ENCODE peak calls at places on chromosomes 2 and 18, in nine cellular contexts. One of them, this sample, is unnamed.

GRCh38 chr18:13889661-13890060 is 25.7 kb downstream of the MC2R start:
- DNase-seq in cardiac muscle cell: no peak
- DNase-seq in GM12891: no peak
- DNase-seq in substantia nigra: no peak
- DNase-seq in astrocyte of the spinal cord: no peak
- DNase-seq in gastrocnemius medialis: no peak
- DNase-seq in AG09319: no peak
- DNase-seq in RWPE1: peak
- DNase-seq in activated CD8-positive, alpha-beta T cell treated with anti-CD3 and anti-CD28 coated beads for 36 hours: no peak
- DNase-seq in this sample: no peak

GRCh38 chr18:45728341-45729010 is 4.5 kb downstream of the SLC14A1 start:
- DNase-seq in GM12891: no peak
- DNase-seq in RWPE1: no peak
- DNase-seq in astrocyte of the spinal cord: no peak
- DNase-seq in activated CD8-positive, alpha-beta T cell treated with anti-CD3 and anti-CD28 coated beads for 36 hours: no peak
- DNase-seq in gastrocnemius medialis: no peak
- DNase-seq in AG09319: peak
- DNase-seq in cardiac muscle cell: no peak
- DNase-seq in substantia nigra: no peak
- DNase-seq in this sample: no peak

GRCh38 chr2:197904446-197904845 is 100.1 kb downstream of the PLCL1 start:
- DNase-seq in AG09319: no peak
- DNase-seq in RWPE1: no peak
- DNase-seq in cardiac muscle cell: no peak
- DNase-seq in GM12891: no peak
- DNase-seq in activated CD8-positive, alpha-beta T cell treated with anti-CD3 and anti-CD28 coated beads for 36 hours: peak
- DNase-seq in astrocyte of the spinal cord: no peak
- DNase-seq in substantia nigra: no peak
- DNase-seq in gastrocnemius medialis: no peak
- DNase-seq in this sample: no peak

GRCh38 chr2:238847841-238848565 is at the start of gene TWIST2:
- DNase-seq in gastrocnemius medialis: peak
- DNase-seq in substantia nigra: no peak
- DNase-seq in RWPE1: peak
- DNase-seq in cardiac muscle cell: no peak
- DNase-seq in astrocyte of the spinal cord: peak
- DNase-seq in GM12891: no peak
- DNase-seq in activated CD8-positive, alpha-beta T cell treated with anti-CD3 and anti-CD28 coated beads for 36 hours: no peak
- DNase-seq in AG09319: peak
- DNase-seq in this sample: peak

GRCh38 chr2:150674283-150674682 is 186.8 kb upstream of the RND3 start:
- DNase-seq in RWPE1: no peak
- DNase-seq in cardiac muscle cell: no peak
- DNase-seq in substantia nigra: no peak
- DNase-seq in activated CD8-positive, alpha-beta T cell treated with anti-CD3 and anti-CD28 coated beads for 36 hours: no peak
- DNase-seq in GM12891: no peak
- DNase-seq in astrocyte of the spinal cord: no peak
- DNase-seq in AG09319: no peak
- DNase-seq in gastrocnemius medialis: no peak
- DNase-seq in this sample: no peak

GRCh38 chr2:130785466-130786055 is 30.2 kb downstream of the AMER3 start:
- DNase-seq in GM12891: no peak
- DNase-seq in RWPE1: no peak
- DNase-seq in AG09319: no peak
- DNase-seq in cardiac muscle cell: no peak
- DNase-seq in gastrocnemius medialis: no peak
- DNase-seq in substantia nigra: no peak
- DNase-seq in activated CD8-positive, alpha-beta T cell treated with anti-CD3 and anti-CD28 coated beads for 36 hours: no peak
- DNase-seq in astrocyte of the spinal cord: no peak
- DNase-seq in this sample: no peak

GRCh38 chr2:239769574-239770145 is 255.5 kb downstream of the NDUFA10 start:
- DNase-seq in GM12891: no peak
- DNase-seq in substantia nigra: no peak
- DNase-seq in activated CD8-positive, alpha-beta T cell treated with anti-CD3 and anti-CD28 coated beads for 36 hours: no peak
- DNase-seq in gastrocnemius medialis: peak
- DNase-seq in cardiac muscle cell: no peak
- DNase-seq in RWPE1: no peak
- DNase-seq in astrocyte of the spinal cord: no peak
- DNase-seq in AG09319: no peak
- DNase-seq in this sample: no peak

GRCh38 chr18:21073180-21073579 is 38.4 kb downstream of the ROCK1 start:
- DNase-seq in activated CD8-positive, alpha-beta T cell treated with anti-CD3 and anti-CD28 coated beads for 36 hours: no peak
- DNase-seq in cardiac muscle cell: no peak
- DNase-seq in gastrocnemius medialis: no peak
- DNase-seq in astrocyte of the spinal cord: no peak
- DNase-seq in substantia nigra: no peak
- DNase-seq in GM12891: no peak
- DNase-seq in AG09319: no peak
- DNase-seq in RWPE1: no peak
- DNase-seq in this sample: no peak

GRCh38 chr2:187581125-187581896 is 27.1 kb upstream of the TFPI start:
- DNase-seq in substantia nigra: no peak
- DNase-seq in cardiac muscle cell: peak
- DNase-seq in AG09319: peak
- DNase-seq in activated CD8-positive, alpha-beta T cell treated with anti-CD3 and anti-CD28 coated beads for 36 hours: peak
- DNase-seq in gastrocnemius medialis: no peak
- DNase-seq in astrocyte of the spinal cord: peak
- DNase-seq in GM12891: no peak
- DNase-seq in RWPE1: peak
- DNase-seq in this sample: peak

GRCh38 chr18:11676386-11676785 is 12.7 kb upstream of the GNAL start:
- DNase-seq in astrocyte of the spinal cord: no peak
- DNase-seq in substantia nigra: no peak
- DNase-seq in GM12891: no peak
- DNase-seq in AG09319: no peak
- DNase-seq in cardiac muscle cell: no peak
- DNase-seq in gastrocnemius medialis: no peak
- DNase-seq in RWPE1: no peak
- DNase-seq in activated CD8-positive, alpha-beta T cell treated with anti-CD3 and anti-CD28 coated beads for 36 hours: no peak
- DNase-seq in this sample: no peak

GRCh38 chr18:76467371-76468190 is 27.5 kb downstream of the ZNF516 start:
- DNase-seq in substantia nigra: no peak
- DNase-seq in astrocyte of the spinal cord: no peak
- DNase-seq in gastrocnemius medialis: no peak
- DNase-seq in GM12891: no peak
- DNase-seq in AG09319: no peak
- DNase-seq in RWPE1: no peak
- DNase-seq in activated CD8-positive, alpha-beta T cell treated with anti-CD3 and anti-CD28 coated beads for 36 hours: peak
- DNase-seq in cardiac muscle cell: no peak
- DNase-seq in this sample: no peak

GRCh38 chr2:229714736-229715541 is 584 bp upstream of the DNER start:
- DNase-seq in gastrocnemius medialis: no peak
- DNase-seq in RWPE1: peak
- DNase-seq in activated CD8-positive, alpha-beta T cell treated with anti-CD3 and anti-CD28 coated beads for 36 hours: peak
- DNase-seq in astrocyte of the spinal cord: peak
- DNase-seq in AG09319: peak
- DNase-seq in substantia nigra: peak
- DNase-seq in cardiac muscle cell: peak
- DNase-seq in GM12891: peak
- DNase-seq in this sample: peak

GRCh38 chr2:102619414-102620319 is at the start of gene SLC9A2:
- DNase-seq in cardiac muscle cell: peak
- DNase-seq in gastrocnemius medialis: peak
- DNase-seq in substantia nigra: no peak
- DNase-seq in astrocyte of the spinal cord: no peak
- DNase-seq in GM12891: peak
- DNase-seq in AG09319: no peak
- DNase-seq in activated CD8-positive, alpha-beta T cell treated with anti-CD3 and anti-CD28 coated beads for 36 hours: peak
- DNase-seq in RWPE1: no peak
- DNase-seq in this sample: peak

GRCh38 chr18:56516769-56517168 is 121.6 kb downstream of the TXNL1 start:
- DNase-seq in activated CD8-positive, alpha-beta T cell treated with anti-CD3 and anti-CD28 coated beads for 36 hours: no peak
- DNase-seq in GM12891: no peak
- DNase-seq in substantia nigra: no peak
- DNase-seq in astrocyte of the spinal cord: peak
- DNase-seq in cardiac muscle cell: no peak
- DNase-seq in gastrocnemius medialis: peak
- DNase-seq in RWPE1: no peak
- DNase-seq in AG09319: no peak
- DNase-seq in this sample: no peak

GRCh38 chr2:232533944-232534710 is 5.4 kb upstream of the CHRNG start:
- DNase-seq in GM12891: no peak
- DNase-seq in astrocyte of the spinal cord: peak
- DNase-seq in AG09319: no peak
- DNase-seq in substantia nigra: no peak
- DNase-seq in cardiac muscle cell: no peak
- DNase-seq in activated CD8-positive, alpha-beta T cell treated with anti-CD3 and anti-CD28 coated beads for 36 hours: no peak
- DNase-seq in RWPE1: no peak
- DNase-seq in gastrocnemius medialis: no peak
- DNase-seq in this sample: no peak

GRCh38 chr2:74267068-74267467 is 68.7 kb downstream of the MTHFD2 start:
- DNase-seq in activated CD8-positive, alpha-beta T cell treated with anti-CD3 and anti-CD28 coated beads for 36 hours: peak
- DNase-seq in AG09319: no peak
- DNase-seq in gastrocnemius medialis: no peak
- DNase-seq in cardiac muscle cell: peak
- DNase-seq in substantia nigra: no peak
- DNase-seq in RWPE1: peak
- DNase-seq in GM12891: peak
- DNase-seq in astrocyte of the spinal cord: no peak
- DNase-seq in this sample: peak

GRCh38 chr18:55579471-55579870 is 8.5 kb downstream of the TCF4 start:
- DNase-seq in GM12891: no peak
- DNase-seq in astrocyte of the spinal cord: no peak
- DNase-seq in activated CD8-positive, alpha-beta T cell treated with anti-CD3 and anti-CD28 coated beads for 36 hours: no peak
- DNase-seq in cardiac muscle cell: no peak
- DNase-seq in substantia nigra: no peak
- DNase-seq in AG09319: no peak
- DNase-seq in RWPE1: no peak
- DNase-seq in gastrocnemius medialis: no peak
- DNase-seq in this sample: no peak

GRCh38 chr18:48057018-48057417 is 126.6 kb upstream of the SMAD2 start:
- DNase-seq in GM12891: no peak
- DNase-seq in astrocyte of the spinal cord: no peak
- DNase-seq in RWPE1: no peak
- DNase-seq in activated CD8-positive, alpha-beta T cell treated with anti-CD3 and anti-CD28 coated beads for 36 hours: no peak
- DNase-seq in gastrocnemius medialis: no peak
- DNase-seq in substantia nigra: no peak
- DNase-seq in cardiac muscle cell: no peak
- DNase-seq in AG09319: no peak
- DNase-seq in this sample: no peak

GRCh38 chr18:46518438-46518837 is 138.6 kb downstream of the LOXHD1 start:
- DNase-seq in RWPE1: peak
- DNase-seq in AG09319: no peak
- DNase-seq in substantia nigra: no peak
- DNase-seq in cardiac muscle cell: peak
- DNase-seq in astrocyte of the spinal cord: no peak
- DNase-seq in gastrocnemius medialis: peak
- DNase-seq in GM12891: no peak
- DNase-seq in activated CD8-positive, alpha-beta T cell treated with anti-CD3 and anti-CD28 coated beads for 36 hours: no peak
- DNase-seq in this sample: peak

GRCh38 chr2:133574620-133575019 is 6.4 kb upstream of the NCKAP5 start:
- DNase-seq in astrocyte of the spinal cord: no peak
- DNase-seq in activated CD8-positive, alpha-beta T cell treated with anti-CD3 and anti-CD28 coated beads for 36 hours: no peak
- DNase-seq in AG09319: no peak
- DNase-seq in GM12891: no peak
- DNase-seq in gastrocnemius medialis: no peak
- DNase-seq in cardiac muscle cell: no peak
- DNase-seq in RWPE1: no peak
- DNase-seq in substantia nigra: no peak
- DNase-seq in this sample: no peak